ENCODE peak calls at places on chromosomes 4 and X, in ten cellular contexts. L is AG08396; J is NCI-H2081; D is breast epithelium; C is right lobe of liver; T is myocyte; Y is Panc1; O is mucosa of descending colon; K is activated CD4-positive, CD25-positive, alpha-beta regulatory T cell; U is NCI-H2171 treated with DMSO at 0.1 percent for 48 hours. V is an unnamed sample.

GRCh38 chr4:7282786-7283185 is 90.4 kb downstream of the SORCS2 start:
- DNase-seq in K (no peak), O (no peak), C (no peak), J (no peak), Y (no peak), L (no peak), T (no peak), U (no peak), D (no peak), V (no peak)

GRCh38 chr4:40247350-40247749 is 50.5 kb downstream of the RHOH start:
- DNase-seq in O (peak), C (no peak), D (no peak), L (no peak), K (peak), U (no peak), Y (no peak), J (no peak), T (no peak), V (no peak)

GRCh38 chr4:11428701-11429571 is at the start of gene HS3ST1:
- DNase-seq in J (peak), U (peak), O (peak), K (no peak), T (peak), C (peak), D (peak), Y (peak), L (peak), V (peak)

GRCh38 chrX:39840141-39841126 is 257.3 kb downstream of the BCOR start:
- DNase-seq in L (no peak), C (no peak), T (no peak), J (no peak), Y (no peak), D (peak), K (no peak), U (peak), O (no peak), V (peak)

GRCh38 chr4:633406-633805 is 8.0 kb downstream of the PDE6B start:
- DNase-seq in U (no peak), J (no peak), T (no peak), O (no peak), K (no peak), L (no peak), D (no peak), C (no peak), Y (no peak), V (no peak)

GRCh38 chrX:12013220-12013619 is 125.1 kb upstream of the FRMPD4 start:
- DNase-seq in Y (no peak), O (no peak), J (no peak), K (no peak), D (no peak), C (no peak), L (peak), T (peak), U (no peak), V (no peak)

GRCh38 chr4:13888112-13888511 is 260.6 kb upstream of the BOD1L1 start:
- DNase-seq in T (peak), J (no peak), C (no peak), L (peak), D (no peak), Y (no peak), U (no peak), O (no peak), K (no peak), V (no peak)

GRCh38 chrX:9746148-9746880 is 19.3 kb downstream of the GPR143 start:
- DNase-seq in D (no peak), C (no peak), T (peak), U (no peak), O (no peak), L (no peak), Y (no peak), K (no peak), J (no peak), V (no peak)

GRCh38 chr4:34878961-34879360 is 1365.4 kb downstream of the ARAP2 start:
- DNase-seq in K (no peak), T (no peak), C (no peak), D (no peak), U (no peak), O (no peak), L (no peak), J (no peak), Y (no peak), V (no peak)

GRCh38 chr4:3469386-3470243 is 6.5 kb downstream of the DOK7 start:
- DNase-seq in Y (no peak), T (no peak), L (no peak), K (no peak), O (peak), D (no peak), U (no peak), J (no peak), C (no peak), V (no peak)

GRCh38 chr4:139889194-139889762 is 223.7 kb downstream of the MGST2 start:
- DNase-seq in U (no peak), J (no peak), K (no peak), T (no peak), L (no peak), D (no peak), Y (no peak), C (no peak), O (no peak), V (no peak)